ENCODE peak calls at places on chromosomes 6 and 20, in four cellular contexts. F is right lobe of liver, Z is A549, Q is IMR-90. R is an unnamed sample.

GRCh38 chr20:1894471-1894950 is 696 bp upstream of the SIRPA start:
- DNase-seq in Z (peak; percentile 62), Q (peak; percentile 59), F (peak; percentile 83), R (peak; percentile 93)

GRCh38 chr6:157045831-157046454 is 268.8 kb downstream of the ARID1B start:
- DNase-seq in F (no peak), Q (peak; percentile 82), Z (peak; percentile 31), R (no peak)

GRCh38 chr6:28838289-28838633 is 85.5 kb downstream of the TRIM27 start:
- DNase-seq in Z (no peak), Q (peak; percentile 70), F (peak; percentile 42), R (no peak)

GRCh38 chr6:1558388-1558787 is 51.3 kb upstream of the FOXC1 start:
- DNase-seq in Q (no peak), F (no peak), Z (no peak), R (no peak)

GRCh38 chr6:33613146-33613793 is 7.9 kb upstream of the ITPR3 start:
- DNase-seq in Z (no peak), F (no peak), Q (peak; percentile 49), R (no peak)

GRCh38 chr6:158032354-158032733 is 50.7 kb downstream of the SYNJ2 start:
- DNase-seq in F (no peak), Z (no peak), Q (no peak), R (no peak)

GRCh38 chr6:166611631-166612030 is 15.4 kb downstream of the RPS6KA2 start:
- DNase-seq in F (no peak), Q (no peak), Z (no peak), R (no peak)

GRCh38 chr6:71333700-71334099 is 45.1 kb downstream of the OGFRL1 start:
- DNase-seq in Z (peak; percentile 6), F (no peak), Q (peak; percentile 94), R (no peak)

GRCh38 chr6:41474213-41474933 is 71.8 kb upstream of the FOXP4 start:
- DNase-seq in F (no peak), Z (no peak), Q (no peak), R (no peak)

GRCh38 chr6:5827061-5828037 is 179.4 kb downstream of the NRN1 start:
- DNase-seq in F (no peak), Z (no peak), Q (no peak), R (no peak)

GRCh38 chr6:148342146-148343027 is at the start of gene SASH1:
- DNase-seq in F (peak; percentile 75), Z (peak; percentile 48), Q (peak; percentile 77), R (peak; percentile 63)

GRCh38 chr20:9068896-9069663 is at the start of gene PLCB4:
- DNase-seq in Q (peak; percentile 66), Z (peak; percentile 63), F (no peak), R (no peak)

GRCh38 chr6:50815436-50816114 is 3.1 kb upstream of the TFAP2B start:
- DNase-seq in Q (peak; percentile 14), Z (no peak), F (no peak), R (no peak)
- H3K4me3 ChIP-seq in Q (peak overlapping the region; percentile 51), Z (peak overlapping the region; percentile 54), F (peak overlapping the region; percentile 48), R (peak overlapping the region; percentile 33)

DNA sequence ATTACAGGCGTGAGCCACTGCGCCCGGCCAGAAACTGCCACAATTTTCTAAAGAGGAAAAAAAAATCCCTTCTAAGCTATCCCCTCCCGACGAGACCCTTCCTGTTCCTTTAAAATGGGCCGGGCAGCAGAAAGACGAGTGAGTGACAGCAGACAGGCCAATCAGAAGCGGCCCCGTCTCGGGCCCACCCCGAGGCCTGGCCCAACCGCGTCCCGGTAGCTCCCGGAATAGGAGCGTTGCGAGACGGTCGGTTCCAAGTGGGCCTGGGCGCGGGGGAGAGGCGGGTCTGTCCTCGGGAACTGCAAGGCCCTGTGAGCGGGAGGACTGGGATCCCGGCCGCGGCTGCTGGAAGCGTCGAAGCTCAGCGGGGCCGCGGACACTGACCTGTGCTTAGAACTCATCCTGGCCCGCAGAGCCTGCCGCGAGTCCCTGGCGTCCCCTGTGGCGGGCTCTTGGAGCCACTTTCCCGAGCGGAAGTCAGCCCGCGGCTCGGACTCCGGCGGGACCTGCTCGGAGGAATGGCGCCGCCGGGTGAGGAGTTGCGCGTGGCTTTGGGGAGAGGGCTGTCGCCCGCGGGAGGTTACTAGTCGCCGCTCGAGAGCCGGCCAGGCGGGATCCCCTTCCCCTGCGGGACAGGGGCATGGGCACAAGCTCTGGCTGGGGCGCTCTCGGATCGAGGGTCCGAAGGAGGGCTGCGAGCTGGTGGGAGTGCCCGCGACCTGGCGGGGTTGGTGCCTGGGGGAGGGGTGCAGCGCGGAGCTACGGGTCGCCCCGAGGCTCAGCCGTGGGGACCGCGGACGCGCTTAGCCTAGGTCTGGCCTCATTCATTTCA is at the start of the genes MROH8 and RPN2:
- DNase-seq in Q (peak; percentile 98), Z (peak; percentile 93), F (peak; percentile 98), R (peak; percentile 99)
- TF ChIP-seq POLR2A in Q (no peak), Z (peak; percentile 56), F (peak; percentile 67), R (no peak)

GRCh38 chr20:63602321-63602720 is 24.6 kb downstream of the GMEB2 start:
- DNase-seq in Q (no peak), Z (no peak), F (peak; percentile 6), R (no peak)
- H3K4me3 ChIP-seq in Q (no peak overlapping the region), Z (no peak overlapping the region), F (no peak overlapping the region), R (no peak overlapping the region)

GRCh38 chr6:7137335-7138106 is 29.8 kb downstream of the RREB1 start:
- DNase-seq in Q (peak; percentile 77), Z (no peak), F (peak; percentile 52), R (peak; percentile 70)
- TF ChIP-seq POLR2A in Q (peak; percentile 71), Z (no peak), F (no peak), R (no peak)

GRCh38 chr6:37643851-37644672 is 53.6 kb downstream of the MDGA1 start:
- DNase-seq in Z (no peak), F (no peak), Q (peak; percentile 10), R (no peak)
- H3K4me3 ChIP-seq in Z (no peak overlapping the region), F (no peak overlapping the region), Q (no peak overlapping the region), R (no peak overlapping the region)

GRCh38 chr6:36335465-36336209 is 1.1 kb downstream of the BNIP5 start:
- DNase-seq in Q (no peak), F (no peak), Z (no peak), R (no peak)

GRCh38 chr6:36337814-36338213 is 1.1 kb upstream of the BNIP5 start:
- DNase-seq in Z (no peak), F (no peak), Q (no peak), R (no peak)

GRCh38 chr6:36334832-36335459 is 1.7 kb downstream of the BNIP5 start:
- DNase-seq in F (no peak), Q (no peak), Z (no peak), R (no peak)

GRCh38 chr6:36336210-36336588 is 489 bp downstream of the BNIP5 start:
- DNase-seq in Q (no peak), Z (no peak), F (no peak), R (no peak)

GRCh38 chr6:36336779-36337194 is at the start of gene BNIP5:
- DNase-seq in F (no peak), Z (no peak), Q (no peak), R (no peak)
- TF ChIP-seq POLR2A in F (no peak), Z (no peak), Q (no peak), R (no peak)

GRCh38 chr6:169577974-169578373 is 123.9 kb downstream of the WDR27 start:
- DNase-seq in F (no peak), Q (no peak), Z (no peak), R (no peak)

GRCh38 chr6:169574420-169574819 is 127.4 kb downstream of the WDR27 start:
- DNase-seq in Z (no peak), Q (no peak), F (no peak), R (no peak)

GRCh38 chr6:169575365-169575764 is 126.5 kb downstream of the WDR27 start:
- DNase-seq in Q (no peak), Z (no peak), F (no peak), R (no peak)

GRCh38 chr6:169579712-169580111 is 122.1 kb downstream of the WDR27 start:
- DNase-seq in Z (no peak), Q (no peak), F (no peak), R (no peak)

GRCh38 chr6:169577236-169577635 is 124.6 kb downstream of the WDR27 start:
- DNase-seq in Z (no peak), Q (no peak), F (no peak), R (no peak)
- H3K4me3 ChIP-seq in Z (no peak overlapping the region), Q (no peak overlapping the region), F (no peak overlapping the region), R (no peak overlapping the region)

R was measured in upper lobe of left lung.